ENCODE peak calls at places on chromosomes 4 and X, in six cellular contexts. One of them, this sample, is unnamed.

GRCh38 chr4:128917781-128918180 is 108.3 kb downstream of the JADE1 start:
- DNase-seq in gastrocnemius medialis: no peak
- DNase-seq in AG04450: no peak
- DNase-seq in neural progenitor cell: no peak
- DNase-seq in fibroblast of lung: no peak
- DNase-seq in aorta: no peak
- DNase-seq in this sample: no peak

GRCh38 chrX:46770817-46771163 is 11.9 kb upstream of the SLC9A7 start:
- DNase-seq in fibroblast of lung: peak
- DNase-seq in AG04450: peak
- DNase-seq in aorta: no peak
- DNase-seq in gastrocnemius medialis: no peak
- DNase-seq in neural progenitor cell: no peak
- DNase-seq in this sample: no peak

GRCh38 chr4:89196056-89196674 is 84.8 kb downstream of the TIGD2 start:
- DNase-seq in AG04450: no peak
- DNase-seq in aorta: no peak
- DNase-seq in fibroblast of lung: no peak
- DNase-seq in gastrocnemius medialis: no peak
- DNase-seq in neural progenitor cell: no peak
- DNase-seq in this sample: no peak

GRCh38 chr4:10020871-10021676 is at the start of gene SLC2A9:
- DNase-seq in fibroblast of lung: no peak
- DNase-seq in gastrocnemius medialis: no peak
- DNase-seq in aorta: peak
- DNase-seq in neural progenitor cell: no peak
- DNase-seq in AG04450: no peak
- DNase-seq in this sample: peak

GRCh38 chrX:48511561-48511960 is 2.8 kb downstream of the PORCN start:
- DNase-seq in aorta: peak
- DNase-seq in gastrocnemius medialis: no peak
- DNase-seq in AG04450: no peak
- DNase-seq in neural progenitor cell: peak
- DNase-seq in fibroblast of lung: no peak
- DNase-seq in this sample: peak

GRCh38 chrX:49002091-49002935 is at the start of gene GRIPAP1:
- DNase-seq in aorta: peak
- DNase-seq in fibroblast of lung: peak
- DNase-seq in gastrocnemius medialis: peak
- DNase-seq in AG04450: peak
- DNase-seq in neural progenitor cell: peak
- DNase-seq in this sample: peak

GRCh38 chr4:157727163-157727562 is 445.7 kb downstream of the GASK1B start:
- DNase-seq in AG04450: no peak
- DNase-seq in aorta: no peak
- DNase-seq in fibroblast of lung: peak
- DNase-seq in neural progenitor cell: no peak
- DNase-seq in gastrocnemius medialis: no peak
- DNase-seq in this sample: no peak

GRCh38 chr4:52945982-52946381 is 83.9 kb downstream of the RASL11B start:
- DNase-seq in AG04450: no peak
- DNase-seq in aorta: no peak
- DNase-seq in gastrocnemius medialis: no peak
- DNase-seq in neural progenitor cell: no peak
- DNase-seq in fibroblast of lung: no peak
- DNase-seq in this sample: no peak

GRCh38 chr4:190017357-190018200 is 9.5 kb downstream of the FRG2 start:
- DNase-seq in aorta: no peak
- DNase-seq in neural progenitor cell: peak
- DNase-seq in AG04450: no peak
- DNase-seq in gastrocnemius medialis: no peak
- DNase-seq in fibroblast of lung: no peak
- DNase-seq in this sample: no peak

GRCh38 chr4:110152386-110152785 is 46.0 kb downstream of the ELOVL6 start:
- DNase-seq in neural progenitor cell: no peak
- DNase-seq in AG04450: no peak
- DNase-seq in gastrocnemius medialis: no peak
- DNase-seq in fibroblast of lung: no peak
- DNase-seq in aorta: no peak
- DNase-seq in this sample: no peak

GRCh38 chr4:103484521-103484920 is 235.3 kb downstream of the TACR3 start:
- DNase-seq in neural progenitor cell: no peak
- DNase-seq in aorta: no peak
- DNase-seq in fibroblast of lung: no peak
- DNase-seq in gastrocnemius medialis: no peak
- DNase-seq in AG04450: no peak
- DNase-seq in this sample: no peak

GRCh38 chr4:155342142-155342541 is 34.6 kb downstream of the MAP9 start:
- DNase-seq in AG04450: no peak
- DNase-seq in fibroblast of lung: peak
- DNase-seq in gastrocnemius medialis: no peak
- DNase-seq in aorta: no peak
- DNase-seq in neural progenitor cell: no peak
- DNase-seq in this sample: no peak

GRCh38 chrX:149037301-149037700 is 467.8 kb downstream of the IDS start:
- DNase-seq in fibroblast of lung: no peak
- DNase-seq in gastrocnemius medialis: no peak
- DNase-seq in AG04450: no peak
- DNase-seq in aorta: no peak
- DNase-seq in neural progenitor cell: no peak
- DNase-seq in this sample: no peak

GRCh38 chr4:175405961-175406360 is 406.1 kb downstream of the GPM6A start:
- DNase-seq in aorta: no peak
- DNase-seq in gastrocnemius medialis: no peak
- DNase-seq in AG04450: no peak
- DNase-seq in neural progenitor cell: no peak
- DNase-seq in fibroblast of lung: no peak
- DNase-seq in this sample: no peak

GRCh38 chrX:150886381-150886780 is 12.1 kb downstream of the CD99L2 start:
- DNase-seq in aorta: no peak
- DNase-seq in neural progenitor cell: no peak
- DNase-seq in fibroblast of lung: no peak
- DNase-seq in AG04450: no peak
- DNase-seq in gastrocnemius medialis: no peak
- DNase-seq in this sample: no peak

GRCh38 chr4:86011117-86011516 is 348.7 kb downstream of the MAPK10 start:
- DNase-seq in AG04450: peak
- DNase-seq in neural progenitor cell: no peak
- DNase-seq in aorta: no peak
- DNase-seq in gastrocnemius medialis: no peak
- DNase-seq in fibroblast of lung: peak
- DNase-seq in this sample: peak

GRCh38 chr4:3302786-3303444 is 10.1 kb downstream of the RGS12 start:
- DNase-seq in neural progenitor cell: no peak
- DNase-seq in aorta: peak
- DNase-seq in gastrocnemius medialis: no peak
- DNase-seq in AG04450: no peak
- DNase-seq in fibroblast of lung: no peak
- DNase-seq in this sample: no peak

GRCh38 chrX:134676440-134676839 is 18.2 kb upstream of the PLAC1 start:
- DNase-seq in fibroblast of lung: peak
- DNase-seq in aorta: no peak
- DNase-seq in AG04450: no peak
- DNase-seq in gastrocnemius medialis: no peak
- DNase-seq in neural progenitor cell: no peak
- DNase-seq in this sample: no peak

GRCh38 chr4:7391637-7392437 is 42.9 kb downstream of the PSAPL1 start:
- DNase-seq in neural progenitor cell: no peak
- DNase-seq in aorta: peak
- DNase-seq in gastrocnemius medialis: no peak
- DNase-seq in fibroblast of lung: no peak
- DNase-seq in AG04450: no peak
- DNase-seq in this sample: no peak

GRCh38 chr4:170853422-170854021 is 763.8 kb upstream of the AADAT start:
- DNase-seq in fibroblast of lung: peak
- DNase-seq in neural progenitor cell: peak
- DNase-seq in AG04450: no peak
- DNase-seq in aorta: peak
- DNase-seq in gastrocnemius medialis: no peak
- DNase-seq in this sample: peak

GRCh38 chr4:48594185-48594584 is 104.1 kb downstream of the ZAR1 start:
- DNase-seq in AG04450: no peak
- DNase-seq in neural progenitor cell: peak
- DNase-seq in aorta: no peak
- DNase-seq in gastrocnemius medialis: no peak
- DNase-seq in fibroblast of lung: no peak
- DNase-seq in this sample: no peak

GRCh38 chr4:38728651-38729141 is 54.1 kb downstream of the TLR10 start:
- DNase-seq in neural progenitor cell: no peak
- DNase-seq in gastrocnemius medialis: no peak
- DNase-seq in fibroblast of lung: no peak
- DNase-seq in AG04450: no peak
- DNase-seq in aorta: no peak
- DNase-seq in this sample: peak

GRCh38 chr4:185752881-185753280 is 59.1 kb downstream of the SORBS2 start:
- DNase-seq in aorta: no peak
- DNase-seq in neural progenitor cell: no peak
- DNase-seq in fibroblast of lung: peak
- DNase-seq in AG04450: no peak
- DNase-seq in gastrocnemius medialis: no peak
- DNase-seq in this sample: no peak
- H3K4me3 ChIP-seq in aorta: no peak
- H3K4me3 ChIP-seq in neural progenitor cell: no peak
- H3K4me3 ChIP-seq in fibroblast of lung: no peak
- H3K4me3 ChIP-seq in AG04450: no peak
- H3K4me3 ChIP-seq in gastrocnemius medialis: no peak
- H3K4me3 ChIP-seq in this sample: no peak

DNA sequence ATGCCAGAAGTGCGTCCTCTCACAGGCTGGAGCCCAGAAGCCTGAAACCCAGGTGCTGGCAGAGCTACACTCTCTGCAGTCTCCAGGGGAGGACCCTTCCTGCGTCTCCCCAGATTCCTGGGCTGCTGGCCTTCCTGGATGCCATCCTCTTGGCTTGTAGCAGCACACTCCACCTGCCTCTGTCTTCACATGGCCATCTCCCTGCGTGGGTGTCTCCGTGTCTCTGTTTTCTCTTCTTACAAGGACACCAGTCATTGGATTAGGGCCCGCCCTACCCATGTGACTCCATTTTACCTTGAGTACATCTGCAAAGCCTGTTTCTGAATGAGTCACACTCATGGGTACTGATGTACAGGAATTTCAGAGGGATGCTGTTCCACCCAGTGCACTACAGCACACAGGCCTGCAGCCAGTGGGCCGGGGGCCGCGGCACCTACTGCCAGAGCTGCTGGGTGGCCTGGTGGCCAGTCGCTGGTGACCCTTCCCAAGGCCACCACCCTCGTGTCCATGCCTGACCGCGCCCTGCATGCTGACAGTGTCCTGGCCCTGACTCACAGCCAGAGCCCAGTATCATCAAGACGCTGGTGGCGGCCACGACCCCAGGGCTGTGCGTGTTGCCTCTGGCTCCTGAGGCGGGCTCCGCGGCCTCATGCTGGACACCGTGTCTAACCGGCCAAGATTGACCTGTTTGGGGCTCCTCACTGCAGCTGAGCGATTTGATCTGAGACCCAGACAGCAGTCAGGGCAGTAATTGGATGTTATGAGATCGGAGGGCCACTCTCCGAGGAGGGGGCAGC is 63.6 kb upstream of the NKX1-1 start:
- DNase-seq in aorta: peak
- DNase-seq in neural progenitor cell: no peak
- DNase-seq in gastrocnemius medialis: no peak
- DNase-seq in AG04450: no peak
- DNase-seq in fibroblast of lung: no peak
- DNase-seq in this sample: no peak
- H3K4me3 ChIP-seq in aorta: no peak
- H3K4me3 ChIP-seq in neural progenitor cell: no peak
- H3K4me3 ChIP-seq in gastrocnemius medialis: no peak
- H3K4me3 ChIP-seq in AG04450: no peak
- H3K4me3 ChIP-seq in fibroblast of lung: no peak
- H3K4me3 ChIP-seq in this sample: no peak

DNA sequence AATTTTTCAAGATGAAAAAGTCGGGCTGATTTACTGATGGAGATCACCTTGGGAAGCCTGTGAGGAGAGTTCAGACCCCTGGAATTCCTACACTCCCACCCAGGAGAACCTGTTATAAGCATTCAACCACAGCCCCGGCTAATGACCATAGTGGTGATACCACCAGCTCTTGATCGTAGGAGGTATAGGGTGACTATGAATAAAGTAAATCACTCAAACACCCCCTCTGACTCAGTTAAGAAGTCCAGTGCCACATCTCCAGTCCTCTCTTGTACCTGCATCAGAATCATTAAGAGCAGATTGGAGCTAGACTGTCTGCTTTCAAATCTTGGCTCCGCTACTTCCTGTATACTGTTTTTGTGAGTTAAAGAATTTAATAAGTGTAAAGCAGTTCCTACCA is 565.0 kb upstream of the DIPK2B start:
- DNase-seq in aorta: no peak
- DNase-seq in fibroblast of lung: no peak
- DNase-seq in AG04450: no peak
- DNase-seq in gastrocnemius medialis: no peak
- DNase-seq in neural progenitor cell: no peak
- DNase-seq in this sample: no peak
- H3K4me3 ChIP-seq in aorta: no peak
- H3K4me3 ChIP-seq in fibroblast of lung: peak
- H3K4me3 ChIP-seq in AG04450: peak
- H3K4me3 ChIP-seq in gastrocnemius medialis: no peak
- H3K4me3 ChIP-seq in neural progenitor cell: no peak
- H3K4me3 ChIP-seq in this sample: no peak

GRCh38 chr4:105433421-105433820 is 40.4 kb downstream of the PPA2 start:
- DNase-seq in fibroblast of lung: no peak
- DNase-seq in neural progenitor cell: no peak
- DNase-seq in gastrocnemius medialis: no peak
- DNase-seq in AG04450: no peak
- DNase-seq in aorta: no peak
- DNase-seq in this sample: no peak
- H3K4me3 ChIP-seq in fibroblast of lung: no peak
- H3K4me3 ChIP-seq in neural progenitor cell: no peak
- H3K4me3 ChIP-seq in gastrocnemius medialis: no peak
- H3K4me3 ChIP-seq in AG04450: no peak
- H3K4me3 ChIP-seq in aorta: no peak
- H3K4me3 ChIP-seq in this sample: no peak

DNA sequence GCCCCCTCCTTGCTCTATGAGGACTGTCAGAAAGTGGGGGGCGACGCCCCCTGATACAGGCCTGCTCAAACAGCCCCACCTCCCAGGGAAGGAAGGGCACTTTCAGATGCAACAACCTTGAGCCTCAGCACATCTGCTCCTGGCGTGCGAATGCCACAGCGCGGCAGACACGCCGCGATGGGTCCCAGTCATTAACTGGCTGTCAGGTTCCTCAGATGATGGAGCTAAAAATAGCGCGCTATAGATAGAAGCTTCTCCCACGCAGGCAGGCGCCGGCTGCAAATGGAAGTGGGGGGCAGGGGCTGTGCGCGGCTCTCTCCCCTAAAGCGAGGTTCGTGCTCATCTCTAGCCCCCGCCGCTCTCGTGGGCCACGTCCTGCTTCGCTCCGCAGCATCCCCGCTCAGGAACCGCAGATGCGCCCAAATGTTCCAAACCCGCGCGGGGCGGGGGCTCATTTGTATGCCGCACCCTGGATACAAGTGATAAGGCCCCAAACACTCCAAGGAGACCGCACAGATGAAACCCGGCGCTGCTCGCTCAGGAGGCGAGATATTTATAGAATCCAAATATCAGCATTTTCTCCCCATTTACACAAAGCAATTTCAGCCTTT is 57.7 kb upstream of the LGI2 start:
- DNase-seq in gastrocnemius medialis: no peak
- DNase-seq in AG04450: no peak
- DNase-seq in neural progenitor cell: no peak
- DNase-seq in aorta: no peak
- DNase-seq in fibroblast of lung: peak
- DNase-seq in this sample: no peak
- H3K4me3 ChIP-seq in gastrocnemius medialis: peak
- H3K4me3 ChIP-seq in AG04450: peak
- H3K4me3 ChIP-seq in neural progenitor cell: no peak
- H3K4me3 ChIP-seq in aorta: peak
- H3K4me3 ChIP-seq in fibroblast of lung: no peak
- H3K4me3 ChIP-seq in this sample: no peak

This sample was measured in thyroid gland.